ENCODE peak calls at places on chromosomes 2 and 18, in ten cellular contexts. D is foreskin fibroblast, Y is epithelial cell of proximal tubule, K is fibroblast of lung, N is left ventricle myocardium inferior, F is AG04450, U is tibial artery, T is IMR-90, Q is right lobe of liver, O is HL-60. B is an unnamed sample.

GRCh38 chr2:3411103-3411502 is 31.6 kb downstream of the TRAPPC12 start:
- DNase-seq in F (no peak), D (no peak), U (no peak), Y (no peak), N (no peak), Q (no peak), O (no peak), K (no peak), T (no peak), B (no peak)

GRCh38 chr2:88837511-88838160 is 146.2 kb downstream of the RPIA start:
- DNase-seq in Y (no peak), Q (no peak), O (no peak), T (no peak), N (no peak), U (no peak), K (no peak), F (no peak), D (no peak), B (no peak)

GRCh38 chr2:151844217-151844896 is 16.1 kb upstream of the ARL5A start:
- DNase-seq in Q (no peak), T (no peak), O (no peak), D (no peak), U (no peak), F (no peak), N (no peak), K (no peak), Y (no peak), B (no peak)

GRCh38 chr18:29003194-29003593 is 826.3 kb upstream of the CDH2 start:
- DNase-seq in K (no peak), U (no peak), O (no peak), Q (no peak), F (no peak), D (no peak), N (no peak), Y (no peak), T (no peak), B (no peak)

GRCh38 chr2:241272722-241273551 is 42.5 kb downstream of the HDLBP start:
- DNase-seq in Q (peak; percentile 78), Y (no peak), N (peak; percentile 81), U (peak; percentile 88), T (peak; percentile 59), F (peak; percentile 20), D (peak; percentile 80), K (peak; percentile 66), O (peak; percentile 55), B (peak; percentile 84)

GRCh38 chr18:9058426-9058825 is 44.1 kb upstream of the NDUFV2 start:
- DNase-seq in Q (no peak), T (no peak), N (no peak), Y (peak; percentile 23), K (peak; percentile 69), O (no peak), U (no peak), F (no peak), D (no peak), B (peak; percentile 39)

GRCh38 chr2:237603718-237604362 is 13.3 kb upstream of the RAB17 start:
- DNase-seq in T (peak; percentile 80), Y (no peak), K (peak; percentile 65), U (no peak), F (peak; percentile 15), Q (no peak), O (no peak), D (peak; percentile 66), N (no peak), B (peak; percentile 44)

GRCh38 chr2:10042301-10043161 is 819 bp upstream of the KLF11 start:
- DNase-seq in Q (peak; percentile 88), U (peak; percentile 94), D (peak; percentile 62), K (peak; percentile 58), T (peak; percentile 47), F (no peak), N (peak; percentile 89), Y (no peak), O (no peak), B (peak; percentile 92)

GRCh38 chr2:29650634-29651097 is 270.7 kb downstream of the ALK start:
- DNase-seq in U (no peak), Y (no peak), O (no peak), D (no peak), T (no peak), F (no peak), Q (no peak), K (no peak), N (no peak), B (no peak)

GRCh38 chr2:231306791-231307440 is 88.6 kb upstream of the B3GNT7 start:
- DNase-seq in O (no peak), D (no peak), K (no peak), N (no peak), T (no peak), Y (no peak), F (no peak), U (no peak), Q (no peak), B (no peak)

GRCh38 chr2:228688007-228688645 is 506.6 kb upstream of the SPHKAP start:
- DNase-seq in U (no peak), F (peak; percentile 34), O (no peak), D (peak; percentile 70), Y (peak; percentile 33), K (no peak), Q (no peak), T (peak; percentile 81), N (no peak), B (peak; percentile 92)

GRCh38 chr2:192669505-192670082 is 474.9 kb upstream of the TMEFF2 start:
- DNase-seq in Q (no peak), U (no peak), Y (no peak), F (no peak), K (no peak), D (no peak), N (no peak), T (no peak), O (no peak), B (no peak)

GRCh38 chr18:79532690-79533058 is 136.9 kb downstream of the NFATC1 start:
- DNase-seq in Y (no peak), Q (no peak), T (no peak), U (no peak), O (no peak), K (no peak), D (no peak), N (peak; percentile 15), F (no peak), B (no peak)

DNA sequence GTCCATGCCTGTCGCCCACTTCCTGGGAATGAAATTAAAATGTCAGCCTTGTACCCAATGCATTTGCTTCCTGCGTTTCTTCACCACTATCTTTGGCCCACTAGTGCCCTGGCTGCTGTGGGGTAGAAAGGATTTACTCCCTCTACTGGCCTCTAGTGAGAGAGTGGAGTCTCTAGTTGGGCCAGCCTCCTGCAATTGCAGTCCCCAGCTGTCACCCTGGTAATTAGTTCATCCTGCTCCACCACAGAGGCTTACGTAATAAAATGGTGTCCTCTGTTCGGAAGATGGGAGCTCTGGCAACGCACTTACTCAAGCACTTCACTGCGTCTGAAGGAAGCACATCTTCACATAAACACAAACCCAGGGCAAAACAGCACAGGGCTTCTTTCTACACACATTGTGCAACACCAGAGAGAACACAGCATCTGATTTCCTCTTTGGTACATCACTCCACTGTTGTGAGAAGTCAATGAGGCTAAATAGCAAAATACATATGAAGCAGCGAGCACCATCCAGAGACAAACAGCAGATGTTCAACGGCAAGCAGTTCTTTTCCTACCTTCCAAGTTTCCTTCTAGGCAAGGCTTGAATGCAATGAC is 274.6 kb downstream of the LRATD1 start:
- DNase-seq in Q (no peak), T (no peak), O (peak; percentile 88), F (no peak), D (no peak), U (no peak), Y (no peak), N (no peak), K (no peak), B (no peak)
- TF ChIP-seq CTCF in Q (no peak), T (no peak), O (peak; percentile 47), F (no peak), D (no peak), U (no peak), Y (peak; percentile 25), N (no peak), K (no peak), B (no peak)

GRCh38 chr2:129705105-129705504 is 274.4 kb upstream of the RAB6C start:
- DNase-seq in Y (no peak), K (no peak), D (no peak), F (no peak), N (no peak), T (no peak), Q (no peak), O (no peak), U (no peak), B (no peak)

GRCh38 chr2:129708221-129708967 is 271.1 kb upstream of the RAB6C start:
- DNase-seq in O (no peak), Q (no peak), U (no peak), D (no peak), Y (no peak), F (no peak), N (no peak), K (no peak), T (no peak), B (no peak)

GRCh38 chr2:129709956-129710598 is 269.4 kb upstream of the RAB6C start:
- DNase-seq in D (no peak), U (no peak), Q (no peak), O (no peak), Y (no peak), N (no peak), K (no peak), F (no peak), T (no peak), B (no peak)

GRCh38 chr2:129709030-129709955 is 270.2 kb upstream of the RAB6C start:
- DNase-seq in F (no peak), Q (no peak), U (no peak), Y (no peak), N (no peak), O (no peak), K (no peak), T (no peak), D (no peak), B (no peak)

GRCh38 chr2:129707800-129708199 is 271.7 kb upstream of the RAB6C start:
- DNase-seq in D (no peak), Q (no peak), O (no peak), T (no peak), Y (no peak), U (no peak), K (no peak), N (no peak), F (no peak), B (no peak)
- H3K4me3 ChIP-seq in D (no peak overlapping the region), Q (no peak overlapping the region), O (no peak overlapping the region), T (no peak overlapping the region), Y (no peak overlapping the region), U (no peak overlapping the region), K (no peak overlapping the region), N (no peak overlapping the region), F (no peak overlapping the region), B (no peak overlapping the region)

DNA sequence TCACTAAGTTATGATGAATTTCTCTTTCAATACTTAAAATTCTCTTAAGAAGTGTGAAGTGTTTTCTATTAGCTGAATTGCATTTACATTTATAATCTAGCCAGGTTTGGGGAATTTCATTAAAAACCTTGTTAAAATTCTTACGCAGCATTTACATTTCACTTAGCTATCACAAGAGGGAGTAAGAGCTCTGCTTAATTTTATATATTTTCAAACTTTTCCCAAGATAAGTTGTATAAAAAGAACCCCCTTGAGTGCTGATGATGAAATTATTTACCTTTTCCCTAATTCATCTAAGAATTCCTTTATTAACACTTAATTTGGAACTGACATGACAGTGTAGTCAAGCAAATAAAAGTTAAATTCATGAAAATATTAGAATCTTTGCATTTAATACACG is 54.2 kb upstream of the ZSWIM2 start:
- DNase-seq in N (no peak), D (no peak), U (no peak), Y (no peak), O (no peak), F (no peak), K (peak; percentile 18), T (no peak), Q (no peak), B (peak; percentile 26)
- TF ChIP-seq CTCF in N (peak; percentile 54), D (peak; percentile 30), U (peak; percentile 39), Y (peak; percentile 43), O (peak; percentile 4), F (peak; percentile 64), K (no peak), T (peak; percentile 50), Q (peak; percentile 23), B (peak; percentile 55)

GRCh38 chr2:5453648-5454390 is 238.4 kb upstream of the SOX11 start:
- DNase-seq in U (no peak), O (no peak), Q (no peak), N (no peak), K (peak; percentile 90), T (peak; percentile 31), Y (peak; percentile 25), D (no peak), F (no peak), B (peak; percentile 0)
- H3K4me3 ChIP-seq in U (no peak overlapping the region), O (no peak overlapping the region), Q (no peak overlapping the region), N (no peak overlapping the region), K (no peak overlapping the region), T (no peak overlapping the region), Y (peak overlapping the region; percentile 11), D (no peak overlapping the region), F (no peak overlapping the region), B (no peak overlapping the region)

B was measured in fibroblast of villous mesenchyme.